ENCODE peak calls at places on chromosomes 2 and 18, in nine cellular contexts. D is thyroid gland; K is CD4-positive, CD25-positive, alpha-beta regulatory T cell; L is left lung; X is stomach; O is GM23248; M is PC-3; T is effector memory CD4-positive, alpha-beta T cell; Z is neuronal stem cell. Y is an unnamed sample. For H3K36me3, the result is how much of the 10 kb centered on the place peaks cover.

GRCh38 chr18:74331404-74331803 is 15.8 kb downstream of the C18orf63 start:
- DNase-seq in D (no peak), K (no peak), L (no peak), X (no peak), O (peak), M (peak), T (no peak), Z (no peak), Y (peak)

GRCh38 chr2:219289537-219290361 is 10.6 kb downstream of the DNAJB2 start:
- DNase-seq in D (peak), K (no peak), L (peak), X (no peak), O (peak), M (peak), T (no peak), Z (no peak), Y (peak)

GRCh38 chr2:70994055-70994444 is 623 bp downstream of the TEX261 start:
- DNase-seq in D (peak), K (no peak), L (no peak), X (no peak), O (peak), M (no peak), T (no peak), Z (no peak), Y (no peak)

GRCh38 chr2:71811157-71811556 is 336.5 kb downstream of the CYP26B1 start:
- DNase-seq in D (no peak), K (no peak), L (no peak), X (no peak), O (no peak), M (no peak), T (no peak), Z (no peak), Y (no peak)

GRCh38 chr18:79402977-79403722 is 7.4 kb downstream of the NFATC1 start:
- DNase-seq in D (peak), K (peak), L (peak), X (peak), O (peak), M (peak), T (no peak), Z (no peak), Y (no peak)

GRCh38 chr2:120735750-120736170 is at the start of gene GLI2:
- DNase-seq in D (peak), K (peak), L (peak), X (peak), O (peak), M (peak), T (no peak), Z (peak), Y (peak)

GRCh38 chr2:151946856-151947523 is 118.8 kb upstream of the ARL5A start:
- DNase-seq in D (peak), K (peak), L (no peak), X (no peak), O (peak), M (peak), T (no peak), Z (peak), Y (peak)

GRCh38 chr2:221553333-221553732 is 18.8 kb downstream of the EPHA4 start:
- DNase-seq in D (no peak), K (no peak), L (no peak), X (no peak), O (no peak), M (no peak), T (no peak), Z (peak), Y (no peak)

GRCh38 chr18:13286456-13287125 is 68.0 kb downstream of the LDLRAD4 start:
- DNase-seq in D (no peak), K (no peak), L (no peak), X (no peak), O (no peak), M (no peak), T (no peak), Z (no peak), Y (no peak)

GRCh38 chr2:11467749-11468148 is 1.8 kb upstream of the E2F6 start:
- DNase-seq in D (no peak), K (no peak), L (no peak), X (no peak), O (no peak), M (no peak), T (no peak), Z (no peak), Y (no peak)

DNA sequence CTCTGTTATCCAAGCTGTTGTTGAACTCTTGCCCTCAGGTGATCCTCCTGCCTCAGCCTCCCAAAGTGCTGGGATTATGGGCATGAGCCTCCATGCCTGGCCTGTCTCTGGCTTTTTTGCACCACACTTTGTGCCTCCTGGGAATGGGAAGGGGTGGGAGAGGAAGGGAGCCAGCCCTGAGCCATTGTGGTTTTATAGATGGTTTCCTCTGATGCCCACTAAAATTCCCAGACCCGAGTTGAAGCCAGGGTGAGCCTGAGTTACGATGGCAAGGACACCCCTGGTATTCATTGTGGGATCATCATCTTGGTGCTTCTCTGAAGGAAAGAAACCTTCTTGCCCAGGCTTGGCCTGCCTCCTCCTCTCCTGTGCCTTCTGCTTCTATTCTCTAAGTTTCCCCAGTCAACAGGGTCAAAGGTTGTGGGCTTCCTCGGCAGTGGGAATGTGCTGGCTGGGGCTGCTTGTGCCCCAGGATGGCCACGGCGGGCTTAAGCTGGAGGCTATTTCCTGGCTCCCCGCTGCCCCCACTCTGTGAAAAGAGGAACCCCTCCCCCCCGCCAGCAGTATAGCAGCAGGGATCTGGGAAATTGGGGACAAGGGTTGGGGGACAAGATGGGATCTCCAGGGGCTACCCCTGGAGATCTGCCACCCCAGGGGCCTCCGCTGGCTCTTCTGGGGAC is 106.2 kb downstream of the STPG4 start:
- DNase-seq in D (no peak), K (no peak), L (peak), X (no peak), O (no peak), M (no peak), T (no peak), Z (no peak), Y (no peak)
- H3K27ac ChIP-seq in D (peak), K (no peak), L (no peak), X (no peak), O (no peak), M (no peak), T (no peak), Z (no peak), Y (no peak)

DNA sequence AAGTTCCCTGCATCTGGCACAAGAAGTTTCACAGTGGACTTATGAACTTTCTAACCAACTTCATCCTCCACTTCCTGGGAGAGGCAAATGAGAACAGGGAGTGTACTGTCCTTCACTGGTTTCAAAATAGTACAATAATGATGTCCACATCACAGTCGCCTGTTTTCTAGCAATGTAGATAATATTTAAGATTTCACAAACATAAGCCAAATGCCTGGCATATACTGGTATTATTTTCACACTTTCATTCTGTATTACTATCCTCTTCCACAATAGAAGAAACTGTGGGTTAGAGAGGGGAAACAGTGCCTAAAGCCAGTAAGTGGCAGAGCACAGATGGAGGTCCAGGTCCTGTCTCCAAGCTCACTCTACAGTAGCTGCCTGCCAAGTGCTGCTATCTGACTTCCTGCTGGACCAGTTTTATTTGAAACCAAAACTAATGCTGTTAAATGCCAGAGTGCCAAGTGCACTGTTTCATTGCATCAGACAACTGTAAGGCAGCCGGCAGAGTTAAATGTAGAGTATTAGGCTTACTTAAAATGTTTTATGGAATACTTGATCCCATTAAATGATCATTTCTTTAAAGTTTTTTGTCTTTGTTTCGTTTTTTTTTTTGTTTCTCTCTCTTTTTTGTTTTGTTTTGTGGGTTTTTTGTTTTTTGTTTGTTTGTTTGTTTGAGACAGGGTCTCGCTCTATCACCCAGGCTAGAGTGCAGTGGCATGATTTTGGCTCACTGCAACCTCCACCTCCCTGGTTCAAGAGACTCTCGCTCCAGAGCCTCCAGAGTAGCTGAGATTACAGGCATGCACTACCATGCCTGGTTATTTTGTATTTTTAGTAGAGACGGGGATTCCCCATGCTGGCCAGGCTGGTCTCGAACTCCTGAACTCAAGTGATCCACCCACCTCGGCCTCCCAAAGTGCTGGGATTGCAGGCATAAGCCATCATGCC is 15.1 kb downstream of the COBLL1 start:
- DNase-seq in D (peak), K (no peak), L (no peak), X (peak), O (peak), M (peak), T (no peak), Z (no peak), Y (no peak)
- H3K4me3 ChIP-seq in D (no peak), K (no peak), L (no peak), X (no peak), O (no peak), M (no peak), T (no peak), Z (no peak), Y (no peak)

DNA sequence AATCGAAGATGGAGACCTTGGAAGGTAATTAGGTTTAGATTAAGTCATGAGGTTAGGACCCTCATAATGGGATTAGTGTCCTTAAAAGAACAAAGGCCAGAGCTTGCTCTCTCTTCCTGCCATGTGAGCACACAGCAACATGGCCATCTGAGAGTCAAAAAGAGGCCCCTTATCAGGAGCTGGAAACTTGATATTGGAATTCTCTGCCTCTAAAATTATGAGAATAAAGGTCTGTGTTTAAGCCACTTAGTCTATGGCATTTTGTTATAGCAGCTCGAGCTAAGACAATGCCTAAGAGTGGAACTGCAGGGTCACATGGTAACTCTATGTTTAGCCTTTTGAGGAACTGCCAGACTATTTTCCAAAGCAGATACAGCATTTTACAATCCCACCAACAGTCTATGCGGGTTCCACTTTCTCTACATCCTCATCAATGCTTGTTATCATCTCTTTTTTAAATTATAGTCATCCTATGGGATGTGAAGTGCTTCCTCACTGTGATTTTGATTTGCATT is 42.4 kb downstream of the THADA start:
- DNase-seq in D (no peak), K (no peak), L (no peak), X (no peak), O (no peak), M (no peak), T (no peak), Z (no peak), Y (no peak)
- H3K36me3 ChIP-seq in D (under half), K (under half), L (half or more), X (half or more), O (under half), M (under half), T (under half), Z (under half), Y (under half)

GRCh38 chr2:226578879-226579278 is 220.7 kb downstream of the IRS1 start:
- DNase-seq in D (no peak), K (no peak), L (no peak), X (no peak), O (peak), M (peak), T (no peak), Z (no peak), Y (no peak)
- H3K27ac ChIP-seq in D (no peak), K (no peak), L (no peak), X (no peak), O (no peak), M (peak), T (no peak), Z (no peak), Y (no peak)

DNA sequence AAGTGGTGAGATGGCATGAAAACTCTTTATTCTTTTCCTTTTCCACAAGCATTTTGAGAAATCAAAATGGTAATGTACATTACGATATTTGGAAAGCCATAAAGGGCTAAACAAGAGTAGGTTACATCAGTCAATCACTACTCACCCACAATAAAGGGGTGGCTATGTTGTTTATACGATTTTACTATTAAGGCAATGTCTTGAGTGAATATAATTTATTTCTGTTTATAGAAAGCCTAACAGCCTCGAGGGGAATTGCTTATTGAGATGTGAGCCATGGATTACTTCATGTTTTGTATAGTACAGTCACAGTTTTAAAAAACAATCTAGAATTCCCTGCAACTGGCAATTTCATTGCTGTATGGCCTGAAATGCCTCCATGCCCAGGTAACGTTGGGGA is 237.5 kb upstream of the RBBP8 start:
- DNase-seq in D (no peak), K (no peak), L (no peak), X (no peak), O (peak), M (no peak), T (no peak), Z (no peak), Y (no peak)
- H3K4me3 ChIP-seq in D (no peak), K (no peak), L (no peak), X (no peak), O (peak), M (no peak), T (no peak), Z (no peak), Y (no peak)

DNA sequence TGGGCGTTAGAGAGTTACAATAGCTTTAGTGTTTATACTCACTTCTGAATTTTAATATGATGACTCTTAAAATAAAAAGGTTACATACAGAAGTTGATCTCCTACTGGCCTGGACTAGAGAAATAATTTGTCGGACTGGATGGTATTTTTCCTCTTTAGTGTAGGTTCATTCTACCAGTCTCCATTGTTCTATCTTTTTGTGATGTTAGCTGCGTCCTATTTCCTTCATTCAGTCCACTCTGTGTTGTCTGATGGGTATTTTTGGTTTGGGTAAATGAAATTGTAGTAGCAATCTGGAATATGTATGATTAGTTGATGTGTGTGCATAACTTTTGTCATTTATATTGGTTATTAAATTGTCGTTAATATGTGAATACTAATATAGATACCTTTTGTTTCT is 5.3 kb downstream of the DDX1 start:
- DNase-seq in D (no peak), K (no peak), L (no peak), X (no peak), O (no peak), M (no peak), T (no peak), Z (no peak), Y (no peak)
- H3K36me3 ChIP-seq in D (half or more), K (half or more), L (half or more), X (half or more), O (half or more), M (half or more), T (under half), Z (under half), Y (under half)

GRCh38 chr2:26072925-26073768 is 39.3 kb downstream of the RAB10 start:
- DNase-seq in D (no peak), K (no peak), L (no peak), X (no peak), O (peak), M (no peak), T (no peak), Z (no peak), Y (no peak)
- H3K27ac ChIP-seq in D (no peak), K (no peak), L (no peak), X (no peak), O (no peak), M (no peak), T (no peak), Z (no peak), Y (no peak)

GRCh38 chr2:636151-636621 is 41.0 kb downstream of the TMEM18 start:
- DNase-seq in D (no peak), K (no peak), L (peak), X (no peak), O (no peak), M (no peak), T (no peak), Z (no peak), Y (no peak)
- H3K4me3 ChIP-seq in D (no peak), K (no peak), L (peak), X (peak), O (no peak), M (no peak), T (peak), Z (no peak), Y (no peak)

Y was measured in brain microvascular endothelial cell.